ENCODE peak calls at places on chromosomes 11 and 22, in nine cellular contexts. U is CD8-positive, alpha-beta T cell; I is ovary; F is tibial nerve; D is lung; Q is spleen; A is stomach; C is Peyer's patch; L is brain microvascular endothelial cell. P is an unnamed sample.

GRCh38 chr11:132803436-132803835 is 728.9 kb downstream of the OPCML start:
- DNase-seq in F (no peak), Q (no peak), U (no peak), C (no peak), I (no peak), A (no peak), L (no peak), D (no peak), P (no peak)

GRCh38 chr22:18063311-18063710 is 14.5 kb upstream of the PEX26 start:
- DNase-seq in U (no peak), D (no peak), F (no peak), L (no peak), A (no peak), I (no peak), C (no peak), Q (peak; percentile 34), P (no peak)

GRCh38 chr11:95266751-95267374 is 35.9 kb upstream of the SESN3 start:
- DNase-seq in L (no peak), Q (no peak), C (no peak), D (no peak), A (no peak), I (no peak), U (no peak), F (no peak), P (no peak)

GRCh38 chr22:24810043-24810749 is 4.2 kb downstream of the SGSM1 start:
- DNase-seq in C (no peak), Q (no peak), U (no peak), A (peak; percentile 34), I (no peak), D (no peak), L (no peak), F (no peak), P (no peak)

GRCh38 chr22:23751441-23751996 is 607 bp upstream of the ZNF70 start:
- DNase-seq in U (peak; percentile 28), Q (no peak), A (no peak), D (no peak), L (no peak), I (peak; percentile 61), C (no peak), F (no peak), P (no peak)

GRCh38 chr22:43397766-43398165 is 14.0 kb upstream of the MPPED1 start:
- DNase-seq in Q (peak; percentile 65), I (no peak), C (no peak), D (no peak), U (no peak), F (no peak), A (no peak), L (no peak), P (no peak)

GRCh38 chr11:47410404-47411264 is 2.2 kb downstream of the SLC39A13 start:
- DNase-seq in D (no peak), L (no peak), C (no peak), Q (no peak), F (no peak), U (no peak), A (no peak), I (no peak), P (no peak)

GRCh38 chr11:27717801-27718229 is 17.6 kb upstream of the BDNF start:
- DNase-seq in D (no peak), I (no peak), F (no peak), L (no peak), A (no peak), U (no peak), Q (no peak), C (no peak), P (no peak)

GRCh38 chr11:98600103-98600502 is 420.6 kb upstream of the CNTN5 start:
- DNase-seq in F (no peak), L (no peak), U (no peak), A (no peak), Q (no peak), I (no peak), C (no peak), D (no peak), P (no peak)

GRCh38 chr11:22671751-22672150 is 5.3 kb downstream of the GAS2 start:
- DNase-seq in Q (no peak), L (no peak), C (no peak), U (no peak), I (no peak), A (no peak), F (no peak), D (no peak), P (no peak)

GRCh38 chr22:45686004-45686403 is 14.4 kb downstream of the ATXN10 start:
- DNase-seq in C (no peak), F (no peak), U (no peak), D (no peak), A (no peak), L (peak; percentile 24), I (no peak), Q (no peak), P (no peak)

GRCh38 chr11:18956630-18957029 is 17.4 kb upstream of the MRGPRX1 start:
- DNase-seq in Q (no peak), D (no peak), I (no peak), F (no peak), U (no peak), A (no peak), C (no peak), L (no peak), P (no peak)

GRCh38 chr11:57779275-57779674 is 17.7 kb downstream of the CTNND1 start:
- DNase-seq in D (no peak), Q (no peak), A (peak; percentile 56), L (peak; percentile 45), U (no peak), C (no peak), I (no peak), F (no peak), P (no peak)

GRCh38 chr11:45669146-45669545 is 3.7 kb upstream of the CHST1 start:
- DNase-seq in F (no peak), L (no peak), Q (no peak), U (no peak), A (no peak), D (no peak), I (peak; percentile 9), C (no peak), P (no peak)

DNA sequence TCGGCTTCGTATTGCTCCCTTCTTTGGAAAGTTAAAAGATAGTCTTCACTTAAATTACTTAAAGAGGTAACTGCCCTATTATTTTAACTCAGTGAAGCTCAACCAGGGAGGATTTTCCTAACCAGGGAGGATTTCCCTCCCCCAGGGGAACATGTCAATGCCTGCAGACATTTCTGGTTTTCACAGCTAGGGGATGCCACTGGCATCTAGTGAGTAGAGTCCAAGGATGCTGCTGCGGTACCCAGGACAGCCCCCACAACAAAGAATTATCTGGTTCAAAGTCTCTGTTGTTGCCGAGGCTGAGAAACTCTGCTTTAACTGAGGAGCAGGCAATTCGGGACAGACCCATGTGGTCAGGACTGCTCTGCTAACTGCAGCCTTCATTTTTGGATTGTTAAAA is 82.2 kb downstream of the DEPDC5 start:
- DNase-seq in I (no peak), A (no peak), F (no peak), L (no peak), Q (no peak), C (no peak), U (no peak), D (no peak), P (no peak)
- TF ChIP-seq CTCF in I (no peak), A (no peak), F (no peak), L (peak; percentile 35), Q (no peak), C (no peak), U (no peak), D (no peak), P (no peak)

GRCh38 chr11:65279713-65280459 is 18.1 kb downstream of the POLA2 start:
- DNase-seq in I (no peak), A (peak; percentile 38), F (no peak), U (no peak), D (no peak), C (peak; percentile 64), Q (no peak), L (peak; percentile 99), P (peak; percentile 40)
- H3K4me3 ChIP-seq in I (no peak overlapping the region), A (no peak overlapping the region), F (no peak overlapping the region), U (no peak overlapping the region), D (no peak overlapping the region), C (no peak overlapping the region), Q (no peak overlapping the region), L (no peak overlapping the region), P (no peak overlapping the region)

GRCh38 chr11:119114351-119114750 is 7.0 kb upstream of the HINFP start:
- DNase-seq in I (no peak), D (no peak), Q (no peak), A (no peak), F (no peak), C (no peak), L (no peak), U (no peak), P (no peak)
- H3K27me3 ChIP-seq in I (no peaks in the 10 kb centered on the region), D (no peaks in the 10 kb centered on the region), Q (no peaks in the 10 kb centered on the region), A (no peaks in the 10 kb centered on the region), F (no peaks in the 10 kb centered on the region), C (no peaks in the 10 kb centered on the region), L (no peaks in the 10 kb centered on the region), U (no peaks in the 10 kb centered on the region), P (no peaks in the 10 kb centered on the region)

GRCh38 chr11:128204898-128205297 is 382.5 kb downstream of the ETS1 start:
- DNase-seq in L (no peak), Q (no peak), U (no peak), I (no peak), F (no peak), D (no peak), C (no peak), A (no peak), P (no peak)
- TF ChIP-seq CTCF in L (peak; percentile 10), Q (no peak), U (no peak), I (no peak), F (no peak), D (no peak), C (peak; percentile 22), A (no peak), P (no peak)

GRCh38 chr11:59223611-59224010 is 10.9 kb upstream of the MPEG1 start:
- DNase-seq in A (no peak), U (no peak), I (no peak), F (no peak), Q (no peak), D (no peak), L (no peak), C (no peak), P (no peak)

GRCh38 chr11:59223177-59223576 is 10.4 kb upstream of the MPEG1 start:
- DNase-seq in A (no peak), Q (no peak), I (no peak), U (no peak), D (no peak), F (no peak), C (no peak), L (no peak), P (no peak)

GRCh38 chr11:59224419-59224928 is 11.7 kb upstream of the MPEG1 start:
- DNase-seq in I (no peak), D (no peak), U (no peak), Q (no peak), A (no peak), F (no peak), L (no peak), C (no peak), P (no peak)

GRCh38 chr11:59226396-59226795 is 13.7 kb upstream of the MPEG1 start:
- DNase-seq in A (no peak), Q (no peak), F (no peak), L (no peak), D (no peak), U (no peak), I (no peak), C (no peak), P (no peak)

DNA sequence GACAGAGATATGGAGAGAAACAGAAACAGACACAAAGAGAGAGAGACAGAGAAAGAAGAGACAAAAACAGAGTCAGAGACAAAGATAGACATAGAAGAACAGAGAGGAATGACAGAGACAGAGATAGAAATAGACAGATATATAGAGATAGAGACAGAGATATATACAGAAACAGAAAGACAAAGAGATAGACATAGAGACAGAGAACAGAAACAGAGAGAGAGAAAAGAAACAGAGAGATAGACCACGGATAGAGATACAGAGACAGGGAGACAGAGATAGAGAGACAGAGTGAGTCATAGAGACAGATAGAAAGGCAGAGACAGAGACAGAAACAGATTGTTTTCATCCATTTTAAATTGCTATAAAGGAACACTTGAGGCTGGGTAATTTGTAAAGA is 12.3 kb upstream of the MPEG1 start:
- DNase-seq in Q (no peak), C (no peak), A (no peak), I (no peak), U (no peak), F (no peak), D (no peak), L (no peak), P (no peak)
- H3K4me3 ChIP-seq in Q (no peak overlapping the region), C (no peak overlapping the region), A (no peak overlapping the region), I (no peak overlapping the region), U (no peak overlapping the region), F (no peak overlapping the region), D (no peak overlapping the region), L (no peak overlapping the region), P (no peak overlapping the region)

P was measured in heart left ventricle.